ENCODE peak calls at places on chromosomes 3 and 15, in five cellular contexts. U, R, J, W and D are unnamed samples.

GRCh38 chr15:67779160-67780111 is 45.9 kb upstream of the SKOR1 start:
- DNase-seq in U (no peak), R (no peak), J (peak; percentile 46), W (no peak), D (no peak)

GRCh38 chr3:44420676-44421075 is 56.8 kb downstream of the ZNF445 start:
- DNase-seq in U (no peak), R (no peak), J (no peak), W (no peak), D (no peak)

GRCh38 chr3:142910280-142910679 is 21.4 kb upstream of the PCOLCE2 start:
- DNase-seq in U (no peak), R (no peak), J (no peak), W (no peak), D (no peak)

GRCh38 chr15:46676233-46677206 is 1040.8 kb upstream of the SEMA6D start:
- DNase-seq in U (no peak), R (no peak), J (no peak), W (no peak), D (no peak)

GRCh38 chr15:98671060-98672008 is 23.0 kb downstream of the IGF1R start:
- DNase-seq in U (peak; percentile 73), R (no peak), J (no peak), W (no peak), D (no peak)

GRCh38 chr3:16743276-16743675 is 138.1 kb upstream of the DAZL start:
- DNase-seq in U (no peak), R (no peak), J (no peak), W (no peak), D (no peak)

GRCh38 chr3:76497636-76498035 is 542.3 kb upstream of the ROBO2 start:
- DNase-seq in U (peak; percentile 38), R (no peak), J (no peak), W (no peak), D (no peak)

GRCh38 chr3:109803274-109803673 is 465.9 kb upstream of the DPPA4 start:
- DNase-seq in U (peak; percentile 16), R (peak; percentile 10), J (no peak), W (no peak), D (no peak)

GRCh38 chr3:186042036-186042435 is 66.9 kb downstream of the ETV5 start:
- DNase-seq in U (no peak), R (no peak), J (no peak), W (no peak), D (no peak)

GRCh38 chr3:43048470-43048869 is 57.4 kb downstream of the POMGNT2 start:
- DNase-seq in U (no peak), R (no peak), J (no peak), W (no peak), D (no peak)

GRCh38 chr3:30963223-30963722 is 68.8 kb upstream of the GADL1 start:
- DNase-seq in U (no peak), R (no peak), J (no peak), W (no peak), D (no peak)

GRCh38 chr3:150409527-150410310 is 1.6 kb downstream of the TSC22D2 start:
- DNase-seq in U (peak; percentile 76), R (peak; percentile 82), J (peak; percentile 79), W (peak; percentile 86), D (peak; percentile 80)

GRCh38 chr15:29132110-29132420 is 137.6 kb downstream of the NSMCE3 start:
- DNase-seq in U (no peak), R (peak; percentile 28), J (no peak), W (peak; percentile 43), D (no peak)

GRCh38 chr3:101846709-101847108 is 2.6 kb upstream of the NFKBIZ start:
- DNase-seq in U (no peak), R (no peak), J (no peak), W (no peak), D (no peak)

GRCh38 chr3:42654331-42655201 is 1.1 kb downstream of the ZBTB47 start:
- DNase-seq in U (peak; percentile 55), R (peak; percentile 92), J (no peak), W (no peak), D (no peak)

GRCh38 chr15:28919201-28919627 is 33.4 kb downstream of the APBA2 start:
- DNase-seq in U (no peak), R (no peak), J (no peak), W (peak; percentile 35), D (peak; percentile 80)

GRCh38 chr15:63086271-63086670 is 35.4 kb upstream of the LACTB start:
- DNase-seq in U (no peak), R (no peak), J (no peak), W (no peak), D (no peak)

GRCh38 chr15:44064706-44065105 is 130.4 kb downstream of the FRMD5 start:
- DNase-seq in U (no peak), R (no peak), J (no peak), W (no peak), D (no peak)

GRCh38 chr15:92881838-92882696 is 18.1 kb upstream of the CHD2 start:
- DNase-seq in U (peak; percentile 100), R (peak; percentile 98), J (peak; percentile 99), W (peak; percentile 98), D (peak; percentile 99)

GRCh38 chr3:171792549-171792948 is 17.7 kb downstream of the PLD1 start:
- DNase-seq in U (no peak), R (no peak), J (no peak), W (no peak), D (no peak)

GRCh38 chr15:43150171-43150929 is 17.0 kb downstream of the TMEM62 start:
- DNase-seq in U (peak; percentile 90), R (no peak), J (no peak), W (no peak), D (no peak)

GRCh38 chr3:435969-436492 is 239.5 kb downstream of the CHL1 start:
- DNase-seq in U (no peak), R (no peak), J (no peak), W (no peak), D (no peak)

GRCh38 chr3:146803746-146804145 is 198.6 kb upstream of the PLSCR5 start:
- DNase-seq in U (peak; percentile 96), R (no peak), J (no peak), W (no peak), D (no peak)

GRCh38 chr15:70892912-70893560 is 410 bp downstream of the LRRC49 start:
- DNase-seq in U (peak; percentile 85), R (peak; percentile 59), J (no peak), W (no peak), D (no peak)

GRCh38 chr15:33135355-33135781 is 59.1 kb downstream of the FMN1 start:
- DNase-seq in U (peak; percentile 63), R (no peak), J (no peak), W (no peak), D (no peak)

GRCh38 chr3:111215481-111215880 is 143.9 kb downstream of the NECTIN3 start:
- DNase-seq in U (no peak), R (no peak), J (no peak), W (no peak), D (no peak)

GRCh38 chr3:194167873-194168272 is 31.9 kb downstream of the HES1 start:
- DNase-seq in U (no peak), R (no peak), J (no peak), W (no peak), D (no peak)

GRCh38 chr3:39213613-39214012 is 21.2 kb upstream of the XIRP1 start:
- DNase-seq in U (no peak), R (no peak), J (no peak), W (no peak), D (no peak)

GRCh38 chr3:64388886-64389285 is 163.6 kb upstream of the PRICKLE2 start:
- DNase-seq in U (no peak), R (no peak), J (no peak), W (no peak), D (no peak)

GRCh38 chr3:63450634-63451363 is 172.7 kb downstream of the SYNPR start:
- DNase-seq in U (no peak), R (no peak), J (no peak), W (no peak), D (no peak)

GRCh38 chr3:19147905-19148767 is at the start of gene KCNH8:
- DNase-seq in U (no peak), R (peak; percentile 81), J (no peak), W (no peak), D (peak; percentile 44)

DNA sequence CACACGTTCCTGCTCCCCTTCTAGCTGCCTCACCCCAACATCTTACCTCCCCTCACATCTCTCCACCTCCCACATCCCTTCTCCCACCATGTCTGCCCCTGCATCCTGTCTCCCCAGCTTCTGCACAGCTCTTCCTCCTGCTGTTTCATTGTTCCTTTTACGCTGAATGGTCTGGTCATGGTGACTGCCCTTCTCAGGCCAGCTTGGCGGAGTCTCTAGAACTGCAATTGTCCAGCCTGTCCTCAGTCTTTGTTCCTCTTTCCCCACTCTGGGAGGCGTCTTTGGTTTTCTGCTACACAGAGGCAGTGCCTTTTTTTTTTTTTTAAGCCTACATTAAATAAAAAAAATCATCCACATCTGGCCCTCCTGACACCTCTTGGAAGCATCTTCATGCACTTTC is 49.1 kb upstream of the SEC22A start:
- DNase-seq in U (no peak), R (no peak), J (no peak), W (no peak), D (no peak)
- TF ChIP-seq CTCF in U (no peak), R (no peak), J (no peak), W (no peak), D (no peak)

GRCh38 chr3:47406762-47407149 is 25.9 kb downstream of the PTPN23 start:
- DNase-seq in U (no peak), R (no peak), J (no peak), W (no peak), D (no peak)
- TF ChIP-seq CTCF in U (peak; percentile 9), R (no peak), J (no peak), W (no peak), D (no peak)

GRCh38 chr15:58212909-58213526 is 74.8 kb downstream of the AQP9 start:
- DNase-seq in U (peak; percentile 76), R (no peak), J (no peak), W (no peak), D (no peak)
- TF ChIP-seq CTCF in U (peak; percentile 82), R (peak; percentile 51), J (no peak), W (peak; percentile 44), D (no peak)

GRCh38 chr3:71062920-71063767 is 520.4 kb downstream of the FOXP1 start:
- DNase-seq in U (peak; percentile 64), R (peak; percentile 9), J (no peak), W (no peak), D (peak; percentile 57)

GRCh38 chr3:71063768-71064287 is 519.7 kb downstream of the FOXP1 start:
- DNase-seq in U (peak; percentile 58), R (peak; percentile 53), J (peak; percentile 57), W (no peak), D (peak; percentile 76)

GRCh38 chr3:71065764-71066013 is 517.8 kb downstream of the FOXP1 start:
- DNase-seq in U (no peak), R (no peak), J (no peak), W (no peak), D (no peak)

GRCh38 chr3:71064976-71065763 is 518.4 kb downstream of the FOXP1 start:
- DNase-seq in U (peak; percentile 56), R (no peak), J (peak; percentile 71), W (peak; percentile 80), D (peak; percentile 60)

DNA sequence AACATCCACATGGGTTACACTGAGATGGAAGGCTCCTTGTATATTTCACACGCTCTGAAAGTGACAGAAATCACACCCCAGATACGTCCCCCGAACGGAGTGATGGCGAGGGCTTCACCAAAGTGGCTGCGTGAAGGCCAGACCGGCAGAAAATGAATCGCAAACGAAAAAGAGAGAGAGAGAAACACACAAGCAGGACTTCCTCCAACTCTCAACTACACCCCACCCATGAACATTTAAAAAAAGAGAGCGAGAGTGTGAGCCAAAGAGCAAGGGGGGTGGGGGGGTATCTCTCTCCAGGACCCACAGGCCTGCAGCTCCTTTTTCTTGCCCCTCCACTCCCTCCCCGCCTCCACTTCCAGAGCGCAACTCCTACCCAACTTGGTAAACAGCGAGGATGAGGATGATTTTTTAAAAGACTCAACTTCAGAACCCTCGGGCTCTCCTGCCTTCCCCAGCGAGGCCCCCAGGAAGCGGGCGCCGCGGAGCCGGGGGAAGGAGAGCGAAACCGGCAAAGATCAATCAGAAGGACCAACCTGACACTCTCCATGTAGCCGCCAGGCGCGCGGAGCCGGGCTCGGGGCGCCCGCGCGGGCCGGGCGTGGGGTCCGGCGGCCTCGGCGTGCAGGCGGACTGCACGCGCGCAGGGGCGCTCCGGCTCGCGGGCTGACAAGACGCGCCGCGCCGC is 519.1 kb downstream of the FOXP1 start:
- DNase-seq in U (peak; percentile 75), R (peak; percentile 89), J (peak; percentile 61), W (peak; percentile 62), D (peak; percentile 71)
- TF ChIP-seq CTCF in U (no peak), R (no peak), J (no peak), W (no peak), D (no peak)